ENCODE peak calls at places on chromosomes 11 and 22, in nine cellular contexts. One of them, this sample, is unnamed.

GRCh38 chr11:134275534-134276395 is at the start of gene GLB1L3:
- DNase-seq in stomach: no peak
- DNase-seq in K562: peak; percentile 48
- DNase-seq in transverse colon: peak; percentile 33
- DNase-seq in IMR-90: no peak
- DNase-seq in spleen: peak; percentile 81
- DNase-seq in tibial nerve: no peak
- DNase-seq in A549: peak; percentile 23
- DNase-seq in sigmoid colon: no peak
- DNase-seq in this sample: peak; percentile 32

GRCh38 chr22:31139866-31140716 is at the start of gene PLA2G3:
- DNase-seq in stomach: peak; percentile 78
- DNase-seq in K562: peak; percentile 41
- DNase-seq in transverse colon: no peak
- DNase-seq in IMR-90: peak; percentile 60
- DNase-seq in spleen: no peak
- DNase-seq in tibial nerve: no peak
- DNase-seq in A549: no peak
- DNase-seq in sigmoid colon: no peak
- DNase-seq in this sample: peak; percentile 68

GRCh38 chr11:46332568-46333128 is 14.6 kb upstream of the DGKZ start:
- DNase-seq in stomach: no peak
- DNase-seq in K562: no peak
- DNase-seq in transverse colon: no peak
- DNase-seq in IMR-90: no peak
- DNase-seq in spleen: no peak
- DNase-seq in tibial nerve: no peak
- DNase-seq in A549: no peak
- DNase-seq in sigmoid colon: no peak
- DNase-seq in this sample: no peak

GRCh38 chr22:19869497-19870152 is 15.0 kb upstream of the GNB1L start:
- DNase-seq in stomach: no peak
- DNase-seq in K562: no peak
- DNase-seq in transverse colon: no peak
- DNase-seq in IMR-90: no peak
- DNase-seq in spleen: peak; percentile 73
- DNase-seq in tibial nerve: peak; percentile 10
- DNase-seq in A549: no peak
- DNase-seq in sigmoid colon: peak; percentile 45
- DNase-seq in this sample: no peak

GRCh38 chr22:28151241-28151640 is 232.2 kb upstream of the PITPNB start:
- DNase-seq in stomach: no peak
- DNase-seq in K562: no peak
- DNase-seq in transverse colon: peak; percentile 9
- DNase-seq in IMR-90: no peak
- DNase-seq in spleen: no peak
- DNase-seq in tibial nerve: no peak
- DNase-seq in A549: no peak
- DNase-seq in sigmoid colon: no peak
- DNase-seq in this sample: no peak

GRCh38 chr11:128453444-128454336 is 133.7 kb downstream of the ETS1 start:
- DNase-seq in stomach: peak; percentile 59
- DNase-seq in K562: no peak
- DNase-seq in transverse colon: peak; percentile 62
- DNase-seq in IMR-90: peak; percentile 99
- DNase-seq in spleen: no peak
- DNase-seq in tibial nerve: peak; percentile 71
- DNase-seq in A549: no peak
- DNase-seq in sigmoid colon: peak; percentile 91
- DNase-seq in this sample: peak; percentile 85

GRCh38 chr22:46734830-46735453 is 3.1 kb downstream of the CERK start:
- DNase-seq in stomach: peak; percentile 56
- DNase-seq in K562: no peak
- DNase-seq in transverse colon: peak; percentile 72
- DNase-seq in IMR-90: no peak
- DNase-seq in spleen: peak; percentile 93
- DNase-seq in tibial nerve: no peak
- DNase-seq in A549: no peak
- DNase-seq in sigmoid colon: no peak
- DNase-seq in this sample: no peak

GRCh38 chr22:40310081-40310770 is 36.1 kb upstream of the ADSL start:
- DNase-seq in stomach: no peak
- DNase-seq in K562: no peak
- DNase-seq in transverse colon: peak; percentile 21
- DNase-seq in IMR-90: peak; percentile 93
- DNase-seq in spleen: no peak
- DNase-seq in tibial nerve: no peak
- DNase-seq in A549: no peak
- DNase-seq in sigmoid colon: peak; percentile 76
- DNase-seq in this sample: no peak

GRCh38 chr22:27705391-27706080 is 96.0 kb downstream of the MN1 start:
- DNase-seq in stomach: no peak
- DNase-seq in K562: no peak
- DNase-seq in transverse colon: no peak
- DNase-seq in IMR-90: no peak
- DNase-seq in spleen: no peak
- DNase-seq in tibial nerve: no peak
- DNase-seq in A549: no peak
- DNase-seq in sigmoid colon: no peak
- DNase-seq in this sample: no peak

GRCh38 chr22:41410311-41410751 is 28.6 kb downstream of the TEF start:
- DNase-seq in stomach: peak; percentile 50
- DNase-seq in K562: no peak
- DNase-seq in transverse colon: no peak
- DNase-seq in IMR-90: no peak
- DNase-seq in spleen: no peak
- DNase-seq in tibial nerve: no peak
- DNase-seq in A549: no peak
- DNase-seq in sigmoid colon: peak; percentile 88
- DNase-seq in this sample: peak; percentile 56

GRCh38 chr22:30390974-30391691 is 3.9 kb upstream of the RNF215 start:
- DNase-seq in stomach: peak; percentile 84
- DNase-seq in K562: peak; percentile 88
- DNase-seq in transverse colon: peak; percentile 82
- DNase-seq in IMR-90: peak; percentile 70
- DNase-seq in spleen: peak; percentile 92
- DNase-seq in tibial nerve: no peak
- DNase-seq in A549: peak; percentile 68
- DNase-seq in sigmoid colon: no peak
- DNase-seq in this sample: peak; percentile 80

GRCh38 chr11:68008381-68009337 is 1.5 kb upstream of the ALDH3B1 start:
- DNase-seq in stomach: peak; percentile 81
- DNase-seq in K562: no peak
- DNase-seq in transverse colon: peak; percentile 73
- DNase-seq in IMR-90: no peak
- DNase-seq in spleen: peak; percentile 89
- DNase-seq in tibial nerve: no peak
- DNase-seq in A549: no peak
- DNase-seq in sigmoid colon: peak; percentile 70
- DNase-seq in this sample: no peak

GRCh38 chr11:69394234-69394891 is 87.1 kb upstream of the LINC01488 start:
- DNase-seq in stomach: no peak
- DNase-seq in K562: no peak
- DNase-seq in transverse colon: no peak
- DNase-seq in IMR-90: no peak
- DNase-seq in spleen: peak; percentile 51
- DNase-seq in tibial nerve: no peak
- DNase-seq in A549: no peak
- DNase-seq in sigmoid colon: peak; percentile 53
- DNase-seq in this sample: no peak

DNA sequence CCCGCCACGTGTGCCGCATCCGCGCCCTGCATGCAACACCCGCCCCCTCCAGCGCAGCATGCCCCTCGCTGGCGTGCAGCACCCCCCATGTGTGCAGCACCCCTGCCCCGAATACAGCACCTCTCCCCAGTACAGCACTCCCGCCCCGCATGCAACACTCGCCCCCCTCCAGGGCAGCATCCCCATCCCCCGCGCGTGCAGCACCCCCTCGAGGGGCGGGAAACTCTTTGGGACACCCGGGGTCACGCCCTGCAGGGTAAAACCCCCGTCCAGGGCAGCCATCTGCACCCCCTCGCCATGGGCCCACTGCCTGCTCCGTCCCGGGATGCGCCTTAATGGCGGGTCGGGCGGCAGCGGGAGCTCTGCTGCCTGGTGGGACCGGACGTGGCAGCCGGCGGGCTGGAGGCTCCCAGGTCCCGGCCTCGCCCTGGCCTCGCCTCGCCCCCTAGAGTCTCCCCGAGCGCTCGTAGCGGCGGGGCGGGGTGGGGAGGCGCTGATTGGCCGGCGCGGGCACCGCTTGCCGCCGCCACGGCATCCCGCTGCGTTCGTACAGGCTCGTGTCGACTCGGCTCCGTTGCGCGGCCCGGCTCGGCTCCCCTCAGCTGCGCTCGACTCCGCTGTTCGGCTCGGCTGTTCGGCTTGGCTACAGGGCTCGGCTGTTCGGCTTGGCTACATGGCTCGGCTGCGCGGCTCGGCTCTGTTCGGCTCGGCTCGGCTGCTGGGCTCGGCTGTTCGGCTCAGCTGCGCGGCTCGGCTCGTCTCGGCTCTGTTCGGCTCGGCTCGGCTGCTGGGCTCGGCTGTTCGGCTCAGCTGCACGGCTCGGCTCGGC is 417 bp upstream of the BRSK2 start:
- DNase-seq in stomach: peak; percentile 97
- DNase-seq in K562: peak; percentile 92
- DNase-seq in transverse colon: peak; percentile 95
- DNase-seq in IMR-90: peak; percentile 93
- DNase-seq in spleen: peak; percentile 98
- DNase-seq in tibial nerve: peak; percentile 96
- DNase-seq in A549: peak; percentile 96
- DNase-seq in sigmoid colon: peak; percentile 99
- DNase-seq in this sample: peak; percentile 97
- TF ChIP-seq POLR2A in stomach: no peak
- TF ChIP-seq POLR2A in K562: no peak
- TF ChIP-seq POLR2A in transverse colon: no peak
- TF ChIP-seq POLR2A in IMR-90: no peak
- TF ChIP-seq POLR2A in spleen: no peak
- TF ChIP-seq POLR2A in tibial nerve: peak; percentile 27
- TF ChIP-seq POLR2A in A549: peak; percentile 89
- TF ChIP-seq POLR2A in sigmoid colon: no peak
- TF ChIP-seq POLR2A in this sample: peak; percentile 11

DNA sequence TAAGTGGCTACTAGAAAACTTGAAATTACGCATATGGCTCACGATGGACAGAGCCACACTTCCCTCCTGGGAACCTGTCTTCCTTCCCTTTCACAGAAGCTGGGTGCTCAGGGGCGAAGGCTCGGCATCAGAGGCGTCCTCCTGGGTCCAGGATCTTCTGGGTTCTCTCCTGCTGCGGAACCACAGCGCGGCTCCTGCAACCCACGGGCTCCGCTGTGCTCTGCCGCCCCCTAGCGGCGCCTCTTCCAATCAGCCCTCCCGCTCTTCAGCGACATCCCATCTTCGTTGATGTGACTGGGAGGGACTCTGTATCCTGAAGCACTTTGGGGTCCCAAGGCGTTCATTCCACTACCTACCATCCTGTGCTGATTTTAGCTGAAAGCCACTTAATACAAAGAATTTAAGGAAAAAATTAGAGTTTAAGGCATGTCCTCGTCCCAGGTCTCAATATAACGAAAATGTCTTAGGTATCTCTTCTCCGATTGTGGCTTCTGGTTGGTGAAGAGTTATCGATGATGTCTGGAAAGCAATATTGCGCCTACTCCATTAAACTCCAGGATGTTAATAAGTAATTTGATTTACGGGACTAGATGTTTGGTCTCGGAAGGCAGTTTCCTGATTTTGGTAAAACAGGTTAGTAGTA is 14.8 kb upstream of the RPS3 start:
- DNase-seq in stomach: peak; percentile 86
- DNase-seq in K562: peak; percentile 88
- DNase-seq in transverse colon: peak; percentile 85
- DNase-seq in IMR-90: peak; percentile 47
- DNase-seq in spleen: peak; percentile 96
- DNase-seq in tibial nerve: peak; percentile 62
- DNase-seq in A549: peak; percentile 83
- DNase-seq in sigmoid colon: peak; percentile 87
- DNase-seq in this sample: peak; percentile 67
- H3K4me1 ChIP-seq in stomach: peaks cover 53% of the 10 kb centered on the region
- H3K4me1 ChIP-seq in K562: peaks cover 27% of the 10 kb centered on the region
- H3K4me1 ChIP-seq in transverse colon: peaks cover 65% of the 10 kb centered on the region
- H3K4me1 ChIP-seq in IMR-90: peaks cover 4% of the 10 kb centered on the region
- H3K4me1 ChIP-seq in spleen: peaks cover 17% of the 10 kb centered on the region
- H3K4me1 ChIP-seq in tibial nerve: peaks cover 5% of the 10 kb centered on the region
- H3K4me1 ChIP-seq in A549: peaks cover 54% of the 10 kb centered on the region
- H3K4me1 ChIP-seq in sigmoid colon: peaks cover 4% of the 10 kb centered on the region
- H3K4me1 ChIP-seq in this sample: no peaks in the 10 kb centered on the region

GRCh38 chr11:66694056-66694410 is 16.3 kb upstream of the RBM4B start:
- DNase-seq in stomach: no peak
- DNase-seq in K562: no peak
- DNase-seq in transverse colon: no peak
- DNase-seq in IMR-90: no peak
- DNase-seq in spleen: no peak
- DNase-seq in tibial nerve: no peak
- DNase-seq in A549: no peak
- DNase-seq in sigmoid colon: no peak
- DNase-seq in this sample: no peak
- H3K27ac ChIP-seq in stomach: no peak overlapping the region
- H3K27ac ChIP-seq in K562: no peak overlapping the region
- H3K27ac ChIP-seq in transverse colon: no peak overlapping the region
- H3K27ac ChIP-seq in IMR-90: no peak overlapping the region
- H3K27ac ChIP-seq in spleen: no peak overlapping the region
- H3K27ac ChIP-seq in tibial nerve: no peak overlapping the region
- H3K27ac ChIP-seq in A549: no peak overlapping the region
- H3K27ac ChIP-seq in sigmoid colon: no peak overlapping the region
- H3K27ac ChIP-seq in this sample: no peak overlapping the region

GRCh38 chr11:112882494-112883381 is 78.5 kb upstream of the NCAM1 start:
- DNase-seq in stomach: peak; percentile 61
- DNase-seq in K562: no peak
- DNase-seq in transverse colon: no peak
- DNase-seq in IMR-90: no peak
- DNase-seq in spleen: no peak
- DNase-seq in tibial nerve: no peak
- DNase-seq in A549: no peak
- DNase-seq in sigmoid colon: no peak
- DNase-seq in this sample: no peak

GRCh38 chr11:112880454-112880853 is 80.8 kb upstream of the NCAM1 start:
- DNase-seq in stomach: no peak
- DNase-seq in K562: no peak
- DNase-seq in transverse colon: no peak
- DNase-seq in IMR-90: no peak
- DNase-seq in spleen: no peak
- DNase-seq in tibial nerve: no peak
- DNase-seq in A549: no peak
- DNase-seq in sigmoid colon: no peak
- DNase-seq in this sample: no peak

GRCh38 chr11:112884012-112884767 is 77.0 kb upstream of the NCAM1 start:
- DNase-seq in stomach: no peak
- DNase-seq in K562: no peak
- DNase-seq in transverse colon: no peak
- DNase-seq in IMR-90: no peak
- DNase-seq in spleen: no peak
- DNase-seq in tibial nerve: no peak
- DNase-seq in A549: no peak
- DNase-seq in sigmoid colon: no peak
- DNase-seq in this sample: no peak

GRCh38 chr11:112878228-112878627 is 83.0 kb upstream of the NCAM1 start:
- DNase-seq in stomach: no peak
- DNase-seq in K562: no peak
- DNase-seq in transverse colon: no peak
- DNase-seq in IMR-90: no peak
- DNase-seq in spleen: no peak
- DNase-seq in tibial nerve: no peak
- DNase-seq in A549: no peak
- DNase-seq in sigmoid colon: no peak
- DNase-seq in this sample: no peak

GRCh38 chr11:112881461-112881860 is 79.8 kb upstream of the NCAM1 start:
- DNase-seq in stomach: peak; percentile 49
- DNase-seq in K562: peak; percentile 20
- DNase-seq in transverse colon: peak; percentile 31
- DNase-seq in IMR-90: no peak
- DNase-seq in spleen: no peak
- DNase-seq in tibial nerve: no peak
- DNase-seq in A549: peak; percentile 20
- DNase-seq in sigmoid colon: peak; percentile 83
- DNase-seq in this sample: peak; percentile 11
- TF ChIP-seq POLR2A in stomach: no peak
- TF ChIP-seq POLR2A in K562: no peak
- TF ChIP-seq POLR2A in transverse colon: no peak
- TF ChIP-seq POLR2A in IMR-90: no peak
- TF ChIP-seq POLR2A in spleen: no peak
- TF ChIP-seq POLR2A in tibial nerve: peak; percentile 48
- TF ChIP-seq POLR2A in A549: no peak
- TF ChIP-seq POLR2A in sigmoid colon: no peak
- TF ChIP-seq POLR2A in this sample: no peak

This sample was measured in prostate gland.